ENCODE peak calls at places on chromosomes 3 and 15, in six cellular contexts. One of them, this sample, is unnamed.

GRCh38 chr15:62020576-62021160 is 39.6 kb downstream of the VPS13C start:
- DNase-seq in endothelial cell of umbilical vein: no peak
- DNase-seq in HCT116: no peak
- DNase-seq in SK-N-SH: no peak
- DNase-seq in K562: no peak
- DNase-seq in suprapubic skin: no peak
- DNase-seq in this sample: no peak

GRCh38 chr3:38472342-38472741 is 18.7 kb downstream of the ACVR2B start:
- DNase-seq in endothelial cell of umbilical vein: no peak
- DNase-seq in HCT116: no peak
- DNase-seq in SK-N-SH: no peak
- DNase-seq in K562: no peak
- DNase-seq in suprapubic skin: no peak
- DNase-seq in this sample: no peak

GRCh38 chr3:143436231-143436930 is 316.8 kb downstream of the CHST2 start:
- DNase-seq in endothelial cell of umbilical vein: no peak
- DNase-seq in HCT116: no peak
- DNase-seq in SK-N-SH: no peak
- DNase-seq in K562: no peak
- DNase-seq in suprapubic skin: no peak
- DNase-seq in this sample: no peak

GRCh38 chr3:51535146-51536019 is 3.1 kb upstream of the RAD54L2 start:
- DNase-seq in endothelial cell of umbilical vein: no peak
- DNase-seq in HCT116: no peak
- DNase-seq in SK-N-SH: no peak
- DNase-seq in K562: no peak
- DNase-seq in suprapubic skin: no peak
- DNase-seq in this sample: peak; percentile 1

GRCh38 chr3:38575279-38575843 is 74.1 kb downstream of the SCN5A start:
- DNase-seq in endothelial cell of umbilical vein: no peak
- DNase-seq in HCT116: no peak
- DNase-seq in SK-N-SH: no peak
- DNase-seq in K562: no peak
- DNase-seq in suprapubic skin: no peak
- DNase-seq in this sample: peak; percentile 44

GRCh38 chr3:171741377-171741776 is 68.9 kb downstream of the PLD1 start:
- DNase-seq in endothelial cell of umbilical vein: no peak
- DNase-seq in HCT116: no peak
- DNase-seq in SK-N-SH: peak; percentile 41
- DNase-seq in K562: no peak
- DNase-seq in suprapubic skin: no peak
- DNase-seq in this sample: no peak

GRCh38 chr15:70087708-70088352 is 9.9 kb downstream of the TLE3 start:
- DNase-seq in endothelial cell of umbilical vein: no peak
- DNase-seq in HCT116: no peak
- DNase-seq in SK-N-SH: no peak
- DNase-seq in K562: no peak
- DNase-seq in suprapubic skin: no peak
- DNase-seq in this sample: peak; percentile 59

GRCh38 chr3:187951452-187952190 is 202.3 kb upstream of the LPP start:
- DNase-seq in endothelial cell of umbilical vein: no peak
- DNase-seq in HCT116: no peak
- DNase-seq in SK-N-SH: no peak
- DNase-seq in K562: no peak
- DNase-seq in suprapubic skin: no peak
- DNase-seq in this sample: no peak

GRCh38 chr3:57100046-57100695 is 39.7 kb downstream of the SPATA12 start:
- DNase-seq in endothelial cell of umbilical vein: peak; percentile 83
- DNase-seq in HCT116: peak; percentile 61
- DNase-seq in SK-N-SH: peak; percentile 75
- DNase-seq in K562: peak; percentile 58
- DNase-seq in suprapubic skin: peak; percentile 79
- DNase-seq in this sample: no peak

GRCh38 chr3:46858996-46859710 is 4.1 kb downstream of the MYL3 start:
- DNase-seq in endothelial cell of umbilical vein: no peak
- DNase-seq in HCT116: no peak
- DNase-seq in SK-N-SH: no peak
- DNase-seq in K562: no peak
- DNase-seq in suprapubic skin: peak; percentile 44
- DNase-seq in this sample: peak; percentile 51

GRCh38 chr3:141454906-141455602 is 31.8 kb upstream of the RASA2 start:
- DNase-seq in endothelial cell of umbilical vein: peak; percentile 71
- DNase-seq in HCT116: peak; percentile 70
- DNase-seq in SK-N-SH: peak; percentile 75
- DNase-seq in K562: peak; percentile 72
- DNase-seq in suprapubic skin: no peak
- DNase-seq in this sample: no peak

GRCh38 chr15:29115093-29115991 is 154.3 kb downstream of the NSMCE3 start:
- DNase-seq in endothelial cell of umbilical vein: peak; percentile 17
- DNase-seq in HCT116: no peak
- DNase-seq in SK-N-SH: peak; percentile 83
- DNase-seq in K562: peak; percentile 51
- DNase-seq in suprapubic skin: no peak
- DNase-seq in this sample: no peak

GRCh38 chr3:74693216-74693615 is 78.8 kb upstream of the CNTN3 start:
- DNase-seq in endothelial cell of umbilical vein: no peak
- DNase-seq in HCT116: no peak
- DNase-seq in SK-N-SH: no peak
- DNase-seq in K562: no peak
- DNase-seq in suprapubic skin: no peak
- DNase-seq in this sample: no peak

GRCh38 chr3:188294823-188295487 is 141.0 kb downstream of the LPP start:
- DNase-seq in endothelial cell of umbilical vein: peak; percentile 95
- DNase-seq in HCT116: peak; percentile 90
- DNase-seq in SK-N-SH: no peak
- DNase-seq in K562: no peak
- DNase-seq in suprapubic skin: no peak
- DNase-seq in this sample: no peak

GRCh38 chr3:156151824-156152428 is 31.5 kb downstream of the KCNAB1 start:
- DNase-seq in endothelial cell of umbilical vein: peak; percentile 75
- DNase-seq in HCT116: peak; percentile 60
- DNase-seq in SK-N-SH: peak; percentile 68
- DNase-seq in K562: peak; percentile 47
- DNase-seq in suprapubic skin: peak; percentile 71
- DNase-seq in this sample: peak; percentile 82

GRCh38 chr15:77510066-77511044 is 89.7 kb downstream of the HMG20A start:
- DNase-seq in endothelial cell of umbilical vein: no peak
- DNase-seq in HCT116: no peak
- DNase-seq in SK-N-SH: no peak
- DNase-seq in K562: no peak
- DNase-seq in suprapubic skin: peak; percentile 53
- DNase-seq in this sample: peak; percentile 86

GRCh38 chr3:112888388-112889085 is 41.9 kb upstream of the CD200R1L start:
- DNase-seq in endothelial cell of umbilical vein: no peak
- DNase-seq in HCT116: no peak
- DNase-seq in SK-N-SH: no peak
- DNase-seq in K562: no peak
- DNase-seq in suprapubic skin: no peak
- DNase-seq in this sample: no peak

GRCh38 chr3:12557472-12558105 is 702 bp downstream of the MKRN2 start:
- DNase-seq in endothelial cell of umbilical vein: peak; percentile 54
- DNase-seq in HCT116: no peak
- DNase-seq in SK-N-SH: no peak
- DNase-seq in K562: no peak
- DNase-seq in suprapubic skin: no peak
- DNase-seq in this sample: no peak

GRCh38 chr3:106030620-106030945 is 161.8 kb upstream of the CBLB start:
- DNase-seq in endothelial cell of umbilical vein: no peak
- DNase-seq in HCT116: no peak
- DNase-seq in SK-N-SH: no peak
- DNase-seq in K562: no peak
- DNase-seq in suprapubic skin: no peak
- DNase-seq in this sample: no peak

GRCh38 chr3:160567774-160568173 is 2.4 kb upstream of the KPNA4 start:
- DNase-seq in endothelial cell of umbilical vein: no peak
- DNase-seq in HCT116: no peak
- DNase-seq in SK-N-SH: no peak
- DNase-seq in K562: no peak
- DNase-seq in suprapubic skin: no peak
- DNase-seq in this sample: peak; percentile 77

GRCh38 chr3:132417695-132418520 is 606 bp downstream of the DNAJC13 start:
- DNase-seq in endothelial cell of umbilical vein: peak; percentile 86
- DNase-seq in HCT116: no peak
- DNase-seq in SK-N-SH: peak; percentile 55
- DNase-seq in K562: peak; percentile 48
- DNase-seq in suprapubic skin: no peak
- DNase-seq in this sample: no peak

GRCh38 chr15:25501828-25502446 is 63.1 kb upstream of the UBE3A start:
- DNase-seq in endothelial cell of umbilical vein: peak; percentile 32
- DNase-seq in HCT116: peak; percentile 27
- DNase-seq in SK-N-SH: peak; percentile 20
- DNase-seq in K562: peak; percentile 14
- DNase-seq in suprapubic skin: no peak
- DNase-seq in this sample: no peak

GRCh38 chr15:79088426-79089205 is 2.0 kb downstream of the RASGRF1 start:
- DNase-seq in endothelial cell of umbilical vein: no peak
- DNase-seq in HCT116: no peak
- DNase-seq in SK-N-SH: no peak
- DNase-seq in K562: no peak
- DNase-seq in suprapubic skin: no peak
- DNase-seq in this sample: no peak

GRCh38 chr15:89052474-89052873 is 35.8 kb upstream of the ABHD2 start:
- DNase-seq in endothelial cell of umbilical vein: no peak
- DNase-seq in HCT116: no peak
- DNase-seq in SK-N-SH: no peak
- DNase-seq in K562: no peak
- DNase-seq in suprapubic skin: no peak
- DNase-seq in this sample: no peak

GRCh38 chr3:185549111-185549510 is 3.3 kb downstream of the LIPH start:
- DNase-seq in endothelial cell of umbilical vein: peak; percentile 84
- DNase-seq in HCT116: peak; percentile 84
- DNase-seq in SK-N-SH: no peak
- DNase-seq in K562: no peak
- DNase-seq in suprapubic skin: no peak
- DNase-seq in this sample: no peak

GRCh38 chr15:33309602-33310276 is 1.0 kb upstream of the RYR3 start:
- DNase-seq in endothelial cell of umbilical vein: no peak
- DNase-seq in HCT116: no peak
- DNase-seq in SK-N-SH: peak; percentile 28
- DNase-seq in K562: no peak
- DNase-seq in suprapubic skin: no peak
- DNase-seq in this sample: no peak

GRCh38 chr3:126465928-126466564 is 9.6 kb downstream of the ZXDC start:
- DNase-seq in endothelial cell of umbilical vein: no peak
- DNase-seq in HCT116: no peak
- DNase-seq in SK-N-SH: no peak
- DNase-seq in K562: no peak
- DNase-seq in suprapubic skin: peak; percentile 52
- DNase-seq in this sample: peak; percentile 82

GRCh38 chr3:160049570-160049969 is 60.9 kb downstream of the IL12A start:
- DNase-seq in endothelial cell of umbilical vein: no peak
- DNase-seq in HCT116: no peak
- DNase-seq in SK-N-SH: peak; percentile 73
- DNase-seq in K562: no peak
- DNase-seq in suprapubic skin: no peak
- DNase-seq in this sample: no peak

GRCh38 chr3:158658889-158659288 is 13.6 kb downstream of the LXN start:
- DNase-seq in endothelial cell of umbilical vein: no peak
- DNase-seq in HCT116: no peak
- DNase-seq in SK-N-SH: no peak
- DNase-seq in K562: no peak
- DNase-seq in suprapubic skin: no peak
- DNase-seq in this sample: no peak

GRCh38 chr3:158663832-158664231 is 8.6 kb downstream of the LXN start:
- DNase-seq in endothelial cell of umbilical vein: no peak
- DNase-seq in HCT116: no peak
- DNase-seq in SK-N-SH: no peak
- DNase-seq in K562: no peak
- DNase-seq in suprapubic skin: no peak
- DNase-seq in this sample: no peak

GRCh38 chr3:158660711-158661110 is 11.7 kb downstream of the LXN start:
- DNase-seq in endothelial cell of umbilical vein: peak; percentile 84
- DNase-seq in HCT116: no peak
- DNase-seq in SK-N-SH: no peak
- DNase-seq in K562: no peak
- DNase-seq in suprapubic skin: no peak
- DNase-seq in this sample: no peak

GRCh38 chr3:158659454-158660237 is 12.8 kb downstream of the LXN start:
- DNase-seq in endothelial cell of umbilical vein: peak; percentile 95
- DNase-seq in HCT116: peak; percentile 33
- DNase-seq in SK-N-SH: peak; percentile 61
- DNase-seq in K562: peak; percentile 58
- DNase-seq in suprapubic skin: no peak
- DNase-seq in this sample: no peak
- TF ChIP-seq POLR2AphosphoS5 in endothelial cell of umbilical vein: peak; percentile 72
- TF ChIP-seq POLR2AphosphoS5 in HCT116: no peak
- TF ChIP-seq POLR2AphosphoS5 in SK-N-SH: no peak
- TF ChIP-seq POLR2AphosphoS5 in K562: no peak
- TF ChIP-seq POLR2AphosphoS5 in suprapubic skin: no peak
- TF ChIP-seq POLR2AphosphoS5 in this sample: no peak

DNA sequence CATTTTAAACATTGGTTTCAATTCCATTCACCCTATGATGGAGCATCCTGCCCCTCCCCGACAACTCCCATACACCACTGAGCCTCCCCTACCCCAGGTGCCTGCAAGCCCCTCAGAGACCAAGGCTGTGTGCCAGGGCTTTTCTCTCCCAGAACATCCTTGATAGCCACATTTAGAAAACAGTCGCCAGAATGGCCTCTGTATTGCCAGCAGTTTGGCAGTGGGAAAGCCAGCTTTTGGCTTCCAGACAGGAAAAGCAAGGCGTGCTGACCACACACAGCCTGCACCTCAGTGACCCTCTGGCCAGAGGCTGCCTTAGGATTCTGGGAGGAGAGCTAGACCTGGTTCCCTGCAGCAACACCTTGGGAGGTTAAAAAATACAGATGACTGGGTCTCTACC is 18.2 kb upstream of the HRH1 start:
- DNase-seq in endothelial cell of umbilical vein: no peak
- DNase-seq in HCT116: no peak
- DNase-seq in SK-N-SH: no peak
- DNase-seq in K562: no peak
- DNase-seq in suprapubic skin: no peak
- DNase-seq in this sample: no peak
- TF ChIP-seq POLR2AphosphoS5 in endothelial cell of umbilical vein: no peak
- TF ChIP-seq POLR2AphosphoS5 in HCT116: no peak
- TF ChIP-seq POLR2AphosphoS5 in SK-N-SH: no peak
- TF ChIP-seq POLR2AphosphoS5 in K562: no peak
- TF ChIP-seq POLR2AphosphoS5 in suprapubic skin: no peak
- TF ChIP-seq POLR2AphosphoS5 in this sample: no peak

DNA sequence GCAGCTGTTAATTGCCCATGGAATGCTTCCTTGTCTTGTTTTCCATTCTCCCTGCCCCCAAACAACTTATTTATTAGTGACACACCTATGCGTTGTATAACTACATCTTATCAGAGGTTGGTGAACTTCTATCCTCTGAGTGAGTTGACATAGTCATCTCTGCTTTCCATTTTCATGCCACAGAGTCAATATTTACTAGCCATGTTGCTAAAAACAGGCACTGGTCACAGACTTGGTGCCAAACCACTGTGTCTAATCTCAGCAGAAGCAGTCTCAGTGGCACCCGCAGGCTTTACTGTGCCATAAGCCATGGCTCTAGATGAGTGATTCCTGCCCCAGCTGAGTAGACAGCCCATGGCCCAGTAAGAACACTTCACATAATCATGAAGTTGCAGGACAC is 26.5 kb downstream of the DAPK2 start:
- DNase-seq in endothelial cell of umbilical vein: peak; percentile 26
- DNase-seq in HCT116: no peak
- DNase-seq in SK-N-SH: no peak
- DNase-seq in K562: no peak
- DNase-seq in suprapubic skin: no peak
- DNase-seq in this sample: no peak
- TF ChIP-seq POLR2AphosphoS5 in endothelial cell of umbilical vein: no peak
- TF ChIP-seq POLR2AphosphoS5 in HCT116: no peak
- TF ChIP-seq POLR2AphosphoS5 in SK-N-SH: no peak
- TF ChIP-seq POLR2AphosphoS5 in K562: no peak
- TF ChIP-seq POLR2AphosphoS5 in suprapubic skin: no peak
- TF ChIP-seq POLR2AphosphoS5 in this sample: no peak

GRCh38 chr3:100075163-100075562 is 39.1 kb downstream of the FILIP1L start:
- DNase-seq in endothelial cell of umbilical vein: no peak
- DNase-seq in HCT116: no peak
- DNase-seq in SK-N-SH: no peak
- DNase-seq in K562: no peak
- DNase-seq in suprapubic skin: no peak
- DNase-seq in this sample: no peak
- TF ChIP-seq POLR2AphosphoS5 in endothelial cell of umbilical vein: no peak
- TF ChIP-seq POLR2AphosphoS5 in HCT116: no peak
- TF ChIP-seq POLR2AphosphoS5 in SK-N-SH: no peak
- TF ChIP-seq POLR2AphosphoS5 in K562: no peak
- TF ChIP-seq POLR2AphosphoS5 in suprapubic skin: no peak
- TF ChIP-seq POLR2AphosphoS5 in this sample: no peak

This sample was measured in spleen.